ENCODE peak calls at places on chromosomes 5 and 9, in four cellular contexts. A, M, W and C are unnamed samples.

GRCh38 chr5:132753135-132753987 is 6.1 kb downstream of the CCNI2 start:
- DNase-seq in M (no peak), A (peak; percentile 71), W (no peak), C (no peak)

GRCh38 chr9:95224371-95225015 is 93.0 kb downstream of the FANCC start:
- DNase-seq in A (no peak), W (no peak), M (no peak), C (no peak)

GRCh38 chr9:122192261-122192875 is 32.7 kb downstream of the MORN5 start:
- DNase-seq in M (no peak), W (no peak), A (no peak), C (no peak)

GRCh38 chr9:78383130-78383529 is 86.2 kb downstream of the PSAT1 start:
- DNase-seq in W (no peak), M (peak; percentile 83), A (no peak), C (peak; percentile 54)

GRCh38 chr5:172342907-172343306 is 59.3 kb upstream of the UBTD2 start:
- DNase-seq in A (no peak), W (no peak), M (no peak), C (no peak)

GRCh38 chr5:124919752-124920151 is 173.3 kb upstream of the ZNF608 start:
- DNase-seq in W (no peak), A (no peak), M (no peak), C (no peak)

GRCh38 chr9:127521919-127522304 is 70.6 kb downstream of the LRSAM1 start:
- DNase-seq in M (no peak), A (no peak), W (no peak), C (peak; percentile 59)

GRCh38 chr5:146662229-146662628 is 146.2 kb upstream of the GPR151 start:
- DNase-seq in W (no peak), M (peak; percentile 33), A (no peak), C (peak; percentile 74)

GRCh38 chr5:16574789-16575785 is 41.7 kb downstream of the RETREG1 start:
- DNase-seq in W (no peak), M (peak; percentile 83), A (no peak), C (peak; percentile 95)

GRCh38 chr5:56677693-56678092 is 137.7 kb upstream of the MAP3K1 start:
- DNase-seq in W (no peak), M (peak; percentile 20), A (no peak), C (no peak)